ENCODE peak calls at places on chromosome 10, in six cellular contexts. One of them, this sample, is unnamed.

GRCh38 chr10:52316500-52316899 is 2.4 kb downstream of the DKK1 start:
- DNase-seq in mesendoderm: no peak
- DNase-seq in pancreas: no peak
- DNase-seq in mammary epithelial cell: no peak
- DNase-seq in small intestine: no peak
- DNase-seq in fibroblast of lung: no peak
- DNase-seq in this sample: no peak

GRCh38 chr10:61869276-61869675 is 32.2 kb upstream of the ARID5B start:
- DNase-seq in fibroblast of lung: no peak
- DNase-seq in mammary epithelial cell: no peak
- DNase-seq in pancreas: no peak
- DNase-seq in mesendoderm: no peak
- DNase-seq in small intestine: no peak
- DNase-seq in this sample: no peak

GRCh38 chr10:124180947-124181549 is 87.7 kb upstream of the CHST15 start:
- DNase-seq in fibroblast of lung: peak; percentile 80
- DNase-seq in pancreas: no peak
- DNase-seq in mesendoderm: no peak
- DNase-seq in mammary epithelial cell: peak; percentile 57
- DNase-seq in small intestine: no peak
- DNase-seq in this sample: no peak

GRCh38 chr10:122163182-122164027 is 107.7 kb upstream of the BTBD16 start:
- DNase-seq in fibroblast of lung: peak; percentile 55
- DNase-seq in mammary epithelial cell: no peak
- DNase-seq in mesendoderm: peak; percentile 97
- DNase-seq in small intestine: no peak
- DNase-seq in pancreas: no peak
- DNase-seq in this sample: no peak

GRCh38 chr10:109205929-109206585 is 717.3 kb downstream of the XPNPEP1 start:
- DNase-seq in mammary epithelial cell: peak; percentile 81
- DNase-seq in fibroblast of lung: peak; percentile 98
- DNase-seq in pancreas: no peak
- DNase-seq in small intestine: no peak
- DNase-seq in mesendoderm: peak; percentile 77
- DNase-seq in this sample: no peak

GRCh38 chr10:30816144-30816811 is 186.7 kb upstream of the LYZL2 start:
- DNase-seq in fibroblast of lung: no peak
- DNase-seq in pancreas: no peak
- DNase-seq in mesendoderm: no peak
- DNase-seq in small intestine: no peak
- DNase-seq in mammary epithelial cell: no peak
- DNase-seq in this sample: no peak

GRCh38 chr10:30873408-30873807 is 158.3 kb downstream of the ZNF438 start:
- DNase-seq in fibroblast of lung: no peak
- DNase-seq in pancreas: no peak
- DNase-seq in mesendoderm: no peak
- DNase-seq in mammary epithelial cell: no peak
- DNase-seq in small intestine: no peak
- DNase-seq in this sample: no peak

GRCh38 chr10:123451607-123452245 is 214.4 kb upstream of the GPR26 start:
- DNase-seq in small intestine: no peak
- DNase-seq in pancreas: no peak
- DNase-seq in mammary epithelial cell: no peak
- DNase-seq in mesendoderm: no peak
- DNase-seq in fibroblast of lung: no peak
- DNase-seq in this sample: no peak

GRCh38 chr10:70693619-70694286 is 21.4 kb downstream of the ADAMTS14 start:
- DNase-seq in pancreas: no peak
- DNase-seq in mesendoderm: no peak
- DNase-seq in small intestine: no peak
- DNase-seq in mammary epithelial cell: no peak
- DNase-seq in fibroblast of lung: peak; percentile 91
- DNase-seq in this sample: peak; percentile 60

GRCh38 chr10:28947209-28947608 is 269.9 kb downstream of the BAMBI start:
- DNase-seq in small intestine: no peak
- DNase-seq in mammary epithelial cell: no peak
- DNase-seq in pancreas: no peak
- DNase-seq in fibroblast of lung: peak; percentile 67
- DNase-seq in mesendoderm: no peak
- DNase-seq in this sample: peak; percentile 21

GRCh38 chr10:49128854-49129253 is 5.0 kb downstream of the FAM170B start:
- DNase-seq in small intestine: no peak
- DNase-seq in mammary epithelial cell: no peak
- DNase-seq in pancreas: no peak
- DNase-seq in fibroblast of lung: no peak
- DNase-seq in mesendoderm: no peak
- DNase-seq in this sample: no peak

GRCh38 chr10:98045785-98046389 is 15.5 kb upstream of the CRTAC1 start:
- DNase-seq in mesendoderm: peak; percentile 83
- DNase-seq in small intestine: peak; percentile 63
- DNase-seq in pancreas: peak; percentile 33
- DNase-seq in fibroblast of lung: peak; percentile 35
- DNase-seq in mammary epithelial cell: peak; percentile 53
- DNase-seq in this sample: peak; percentile 24

GRCh38 chr10:5081091-5081490 is 13.1 kb upstream of the AKR1C3 start:
- DNase-seq in pancreas: no peak
- DNase-seq in mesendoderm: no peak
- DNase-seq in mammary epithelial cell: no peak
- DNase-seq in fibroblast of lung: no peak
- DNase-seq in small intestine: no peak
- DNase-seq in this sample: no peak

GRCh38 chr10:49164587-49165188 is 23.5 kb downstream of the TMEM273 start:
- DNase-seq in fibroblast of lung: peak; percentile 6
- DNase-seq in mesendoderm: peak; percentile 78
- DNase-seq in mammary epithelial cell: peak; percentile 3
- DNase-seq in small intestine: peak; percentile 33
- DNase-seq in pancreas: peak; percentile 13
- DNase-seq in this sample: peak; percentile 32

GRCh38 chr10:92173996-92174395 is 116.9 kb downstream of the CPEB3 start:
- DNase-seq in mammary epithelial cell: no peak
- DNase-seq in small intestine: no peak
- DNase-seq in pancreas: no peak
- DNase-seq in fibroblast of lung: no peak
- DNase-seq in mesendoderm: no peak
- DNase-seq in this sample: no peak

GRCh38 chr10:119020627-119020946 is 8.9 kb upstream of the NANOS1 start:
- DNase-seq in mammary epithelial cell: peak; percentile 55
- DNase-seq in fibroblast of lung: peak; percentile 45
- DNase-seq in pancreas: no peak
- DNase-seq in small intestine: no peak
- DNase-seq in mesendoderm: no peak
- DNase-seq in this sample: no peak
- H3K27ac ChIP-seq in mammary epithelial cell: no peak overlapping the region
- H3K27ac ChIP-seq in fibroblast of lung: no peak overlapping the region
- H3K27ac ChIP-seq in pancreas: no peak overlapping the region
- H3K27ac ChIP-seq in small intestine: no peak overlapping the region
- H3K27ac ChIP-seq in mesendoderm: no peak overlapping the region
- H3K27ac ChIP-seq in this sample: no peak overlapping the region

GRCh38 chr10:536371-536925 is 153.0 kb downstream of the DIP2C start:
- DNase-seq in fibroblast of lung: peak; percentile 74
- DNase-seq in pancreas: no peak
- DNase-seq in small intestine: no peak
- DNase-seq in mammary epithelial cell: no peak
- DNase-seq in mesendoderm: no peak
- DNase-seq in this sample: peak; percentile 7
- H3K4me3 ChIP-seq in fibroblast of lung: no peak overlapping the region
- H3K4me3 ChIP-seq in pancreas: no peak overlapping the region
- H3K4me3 ChIP-seq in small intestine: no peak overlapping the region
- H3K4me3 ChIP-seq in mammary epithelial cell: no peak overlapping the region
- H3K4me3 ChIP-seq in mesendoderm: no peak overlapping the region
- H3K4me3 ChIP-seq in this sample: no peak overlapping the region

DNA sequence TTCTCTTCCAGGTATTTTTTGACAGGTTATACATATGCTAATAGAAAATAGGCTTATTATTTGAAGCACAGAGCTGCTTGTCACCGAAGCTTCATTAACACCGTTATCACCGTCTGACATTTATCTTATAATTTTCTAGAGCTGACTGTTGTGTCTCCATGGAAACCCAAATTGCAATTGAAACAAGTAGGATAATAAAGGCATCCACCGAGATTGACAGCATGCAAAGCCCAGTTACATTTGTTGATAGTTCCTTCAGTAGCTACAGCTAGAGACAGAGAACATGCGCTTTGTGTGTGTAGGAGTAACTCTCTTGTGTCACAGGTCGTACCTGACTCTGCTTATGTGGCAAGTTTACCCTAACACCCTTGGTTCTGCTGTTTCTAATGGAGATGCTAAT is 135.6 kb downstream of the CELF2 start:
- DNase-seq in small intestine: no peak
- DNase-seq in mesendoderm: no peak
- DNase-seq in fibroblast of lung: no peak
- DNase-seq in mammary epithelial cell: no peak
- DNase-seq in pancreas: no peak
- DNase-seq in this sample: no peak
- H3K4me1 ChIP-seq in small intestine: peaks cover 4% of the 10 kb centered on the region
- H3K4me1 ChIP-seq in mesendoderm: peaks cover 5% of the 10 kb centered on the region
- H3K4me1 ChIP-seq in fibroblast of lung: no peaks in the 10 kb centered on the region
- H3K4me1 ChIP-seq in mammary epithelial cell: no peaks in the 10 kb centered on the region
- H3K4me1 ChIP-seq in pancreas: no peaks in the 10 kb centered on the region
- H3K4me1 ChIP-seq in this sample: no peaks in the 10 kb centered on the region

DNA sequence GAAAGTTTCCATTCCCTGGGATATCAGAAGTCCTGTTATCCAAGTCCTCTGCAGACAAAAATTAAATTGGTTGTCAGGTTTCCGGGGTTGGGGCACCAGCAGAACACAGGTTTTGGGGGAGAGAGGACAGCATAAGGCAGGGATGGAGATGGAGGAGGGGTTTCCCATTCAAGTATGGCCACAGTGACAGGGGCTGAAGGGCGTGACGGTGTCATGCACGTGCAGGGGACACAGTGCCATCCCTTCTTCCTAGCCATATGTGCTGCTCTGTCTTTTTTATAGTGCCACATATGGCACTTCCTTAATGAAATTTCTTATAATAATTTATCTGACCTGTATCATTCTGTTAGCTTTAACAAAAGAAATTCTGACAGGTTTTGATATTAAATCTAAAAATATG is 259.1 kb downstream of the PTEN start:
- DNase-seq in fibroblast of lung: no peak
- DNase-seq in mammary epithelial cell: no peak
- DNase-seq in small intestine: no peak
- DNase-seq in pancreas: no peak
- DNase-seq in mesendoderm: no peak
- DNase-seq in this sample: no peak
- H3K27ac ChIP-seq in fibroblast of lung: no peak overlapping the region
- H3K27ac ChIP-seq in mammary epithelial cell: no peak overlapping the region
- H3K27ac ChIP-seq in small intestine: no peak overlapping the region
- H3K27ac ChIP-seq in pancreas: no peak overlapping the region
- H3K27ac ChIP-seq in mesendoderm: no peak overlapping the region
- H3K27ac ChIP-seq in this sample: no peak overlapping the region

GRCh38 chr10:66321746-66322145 is 604.1 kb upstream of the LRRTM3 start:
- DNase-seq in fibroblast of lung: no peak
- DNase-seq in pancreas: no peak
- DNase-seq in mesendoderm: no peak
- DNase-seq in small intestine: no peak
- DNase-seq in mammary epithelial cell: no peak
- DNase-seq in this sample: no peak

GRCh38 chr10:66322261-66322660 is 603.6 kb upstream of the LRRTM3 start:
- DNase-seq in mammary epithelial cell: no peak
- DNase-seq in small intestine: peak; percentile 17
- DNase-seq in pancreas: no peak
- DNase-seq in mesendoderm: no peak
- DNase-seq in fibroblast of lung: peak; percentile 3
- DNase-seq in this sample: no peak

GRCh38 chr10:66326876-66327275 is 599.0 kb upstream of the LRRTM3 start:
- DNase-seq in mesendoderm: no peak
- DNase-seq in mammary epithelial cell: no peak
- DNase-seq in fibroblast of lung: no peak
- DNase-seq in small intestine: no peak
- DNase-seq in pancreas: no peak
- DNase-seq in this sample: no peak

GRCh38 chr10:66318761-66319160 is 607.1 kb upstream of the LRRTM3 start:
- DNase-seq in mesendoderm: no peak
- DNase-seq in pancreas: no peak
- DNase-seq in mammary epithelial cell: no peak
- DNase-seq in fibroblast of lung: no peak
- DNase-seq in small intestine: no peak
- DNase-seq in this sample: no peak

GRCh38 chr10:66322777-66323176 is 603.1 kb upstream of the LRRTM3 start:
- DNase-seq in mesendoderm: no peak
- DNase-seq in mammary epithelial cell: no peak
- DNase-seq in pancreas: no peak
- DNase-seq in small intestine: no peak
- DNase-seq in fibroblast of lung: no peak
- DNase-seq in this sample: no peak
- H3K4me3 ChIP-seq in mesendoderm: no peak overlapping the region
- H3K4me3 ChIP-seq in mammary epithelial cell: no peak overlapping the region
- H3K4me3 ChIP-seq in pancreas: no peak overlapping the region
- H3K4me3 ChIP-seq in small intestine: no peak overlapping the region
- H3K4me3 ChIP-seq in fibroblast of lung: no peak overlapping the region
- H3K4me3 ChIP-seq in this sample: no peak overlapping the region

This sample was measured in uterus.